ENCODE peak calls at places on chromosomes 13 and 19, in seven cellular contexts. One of them, this sample, is unnamed.

GRCh38 chr19:8922591-8922990 is 87.6 kb downstream of the MUC16 start:
- DNase-seq in HCT116: no peak
- DNase-seq in Panc1: no peak
- DNase-seq in K562: peak; percentile 62
- DNase-seq in SK-N-SH: no peak
- DNase-seq in A549: no peak
- DNase-seq in HepG2: no peak
- DNase-seq in this sample: no peak

GRCh38 chr19:39474139-39474620 is 6.5 kb upstream of the TIMM50 start:
- DNase-seq in SK-N-SH: peak; percentile 91
- DNase-seq in Panc1: no peak
- DNase-seq in K562: peak; percentile 74
- DNase-seq in A549: peak; percentile 89
- DNase-seq in HepG2: peak; percentile 30
- DNase-seq in HCT116: no peak
- DNase-seq in this sample: peak; percentile 87

GRCh38 chr19:18861917-18862316 is 30.2 kb downstream of the UPF1 start:
- DNase-seq in K562: no peak
- DNase-seq in SK-N-SH: no peak
- DNase-seq in HCT116: no peak
- DNase-seq in A549: no peak
- DNase-seq in Panc1: no peak
- DNase-seq in HepG2: no peak
- DNase-seq in this sample: no peak

GRCh38 chr13:80340643-80341097 is 256 bp downstream of the SPRY2 start:
- DNase-seq in HepG2: peak; percentile 18
- DNase-seq in Panc1: no peak
- DNase-seq in A549: no peak
- DNase-seq in K562: no peak
- DNase-seq in HCT116: no peak
- DNase-seq in SK-N-SH: no peak
- DNase-seq in this sample: no peak

GRCh38 chr13:50552424-50552966 is 291.0 kb downstream of the DLEU7 start:
- DNase-seq in K562: no peak
- DNase-seq in Panc1: no peak
- DNase-seq in HepG2: no peak
- DNase-seq in SK-N-SH: no peak
- DNase-seq in A549: no peak
- DNase-seq in HCT116: no peak
- DNase-seq in this sample: no peak

GRCh38 chr13:40503966-40504591 is 162.4 kb downstream of the FOXO1 start:
- DNase-seq in K562: no peak
- DNase-seq in A549: peak; percentile 40
- DNase-seq in SK-N-SH: no peak
- DNase-seq in HepG2: peak; percentile 99
- DNase-seq in Panc1: no peak
- DNase-seq in HCT116: no peak
- DNase-seq in this sample: peak; percentile 37

GRCh38 chr13:107370036-107370785 is 802.3 kb upstream of the ARGLU1 start:
- DNase-seq in Panc1: no peak
- DNase-seq in HCT116: no peak
- DNase-seq in A549: no peak
- DNase-seq in HepG2: no peak
- DNase-seq in SK-N-SH: no peak
- DNase-seq in K562: no peak
- DNase-seq in this sample: no peak

GRCh38 chr13:26425439-26426358 is 131.8 kb upstream of the WASF3 start:
- DNase-seq in Panc1: no peak
- DNase-seq in A549: no peak
- DNase-seq in SK-N-SH: no peak
- DNase-seq in HCT116: no peak
- DNase-seq in HepG2: peak; percentile 34
- DNase-seq in K562: no peak
- DNase-seq in this sample: no peak

GRCh38 chr19:30340724-30341595 is 31.2 kb upstream of the ZNF536 start:
- DNase-seq in HCT116: no peak
- DNase-seq in SK-N-SH: peak; percentile 58
- DNase-seq in Panc1: no peak
- DNase-seq in A549: no peak
- DNase-seq in HepG2: no peak
- DNase-seq in K562: no peak
- DNase-seq in this sample: no peak

GRCh38 chr13:77544365-77544764 is 8.9 kb downstream of the SCEL start:
- DNase-seq in HCT116: no peak
- DNase-seq in K562: no peak
- DNase-seq in Panc1: no peak
- DNase-seq in A549: no peak
- DNase-seq in HepG2: no peak
- DNase-seq in SK-N-SH: peak; percentile 16
- DNase-seq in this sample: no peak

GRCh38 chr19:1270168-1270853 is 1.2 kb downstream of the CIRBP start:
- DNase-seq in A549: no peak
- DNase-seq in K562: no peak
- DNase-seq in Panc1: no peak
- DNase-seq in HepG2: no peak
- DNase-seq in SK-N-SH: no peak
- DNase-seq in HCT116: no peak
- DNase-seq in this sample: peak; percentile 17

GRCh38 chr13:28327761-28328607 is 166.9 kb downstream of the FLT1 start:
- DNase-seq in K562: no peak
- DNase-seq in SK-N-SH: no peak
- DNase-seq in Panc1: no peak
- DNase-seq in HepG2: no peak
- DNase-seq in HCT116: no peak
- DNase-seq in A549: no peak
- DNase-seq in this sample: no peak

GRCh38 chr19:17121736-17122293 is 46.2 kb downstream of the MYO9B start:
- DNase-seq in SK-N-SH: no peak
- DNase-seq in HCT116: no peak
- DNase-seq in A549: no peak
- DNase-seq in Panc1: no peak
- DNase-seq in HepG2: no peak
- DNase-seq in K562: no peak
- DNase-seq in this sample: no peak

GRCh38 chr19:31258211-31259052 is 90.8 kb downstream of the TSHZ3 start:
- DNase-seq in K562: no peak
- DNase-seq in Panc1: no peak
- DNase-seq in HepG2: no peak
- DNase-seq in SK-N-SH: peak; percentile 3
- DNase-seq in A549: no peak
- DNase-seq in HCT116: no peak
- DNase-seq in this sample: peak; percentile 16

GRCh38 chr19:29045708-29046107 is 167.2 kb downstream of the UQCRFS1 start:
- DNase-seq in SK-N-SH: no peak
- DNase-seq in A549: no peak
- DNase-seq in HCT116: no peak
- DNase-seq in Panc1: no peak
- DNase-seq in K562: no peak
- DNase-seq in HepG2: no peak
- DNase-seq in this sample: no peak

GRCh38 chr19:4660993-4661392 is 9.1 kb downstream of the MYDGF start:
- DNase-seq in Panc1: no peak
- DNase-seq in A549: no peak
- DNase-seq in SK-N-SH: no peak
- DNase-seq in K562: no peak
- DNase-seq in HCT116: no peak
- DNase-seq in HepG2: no peak
- DNase-seq in this sample: no peak

GRCh38 chr13:45119469-45119989 is 781 bp upstream of the GTF2F2 start:
- DNase-seq in SK-N-SH: peak; percentile 37
- DNase-seq in A549: no peak
- DNase-seq in K562: no peak
- DNase-seq in Panc1: no peak
- DNase-seq in HCT116: no peak
- DNase-seq in HepG2: no peak
- DNase-seq in this sample: no peak

DNA sequence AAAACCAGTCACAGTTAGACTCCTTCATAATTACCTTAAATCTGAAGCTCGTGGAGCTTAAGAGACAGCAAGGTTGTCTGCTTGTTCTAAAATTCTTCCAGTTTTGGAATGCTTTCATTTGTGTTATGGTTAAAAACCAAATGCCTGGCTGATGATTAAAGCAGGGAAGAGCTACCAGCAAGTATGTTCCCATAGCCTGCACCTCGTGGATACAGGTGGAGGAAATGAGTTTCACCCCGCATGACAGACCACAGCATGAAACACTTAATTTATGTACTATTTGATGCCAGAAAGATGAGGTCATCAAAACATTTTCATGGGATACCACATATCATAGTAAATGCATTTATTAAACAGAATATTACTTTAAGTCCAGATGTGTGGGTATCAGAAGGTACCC is 416 bp upstream of the DOCK9 start:
- DNase-seq in Panc1: peak; percentile 43
- DNase-seq in HepG2: no peak
- DNase-seq in K562: no peak
- DNase-seq in A549: no peak
- DNase-seq in SK-N-SH: no peak
- DNase-seq in HCT116: peak; percentile 15
- DNase-seq in this sample: no peak
- TF ChIP-seq REST in Panc1: no peak
- TF ChIP-seq REST in HepG2: no peak
- TF ChIP-seq REST in K562: no peak
- TF ChIP-seq REST in A549: no peak
- TF ChIP-seq REST in SK-N-SH: no peak
- TF ChIP-seq REST in HCT116: no peak
- TF ChIP-seq REST in this sample: no peak

DNA sequence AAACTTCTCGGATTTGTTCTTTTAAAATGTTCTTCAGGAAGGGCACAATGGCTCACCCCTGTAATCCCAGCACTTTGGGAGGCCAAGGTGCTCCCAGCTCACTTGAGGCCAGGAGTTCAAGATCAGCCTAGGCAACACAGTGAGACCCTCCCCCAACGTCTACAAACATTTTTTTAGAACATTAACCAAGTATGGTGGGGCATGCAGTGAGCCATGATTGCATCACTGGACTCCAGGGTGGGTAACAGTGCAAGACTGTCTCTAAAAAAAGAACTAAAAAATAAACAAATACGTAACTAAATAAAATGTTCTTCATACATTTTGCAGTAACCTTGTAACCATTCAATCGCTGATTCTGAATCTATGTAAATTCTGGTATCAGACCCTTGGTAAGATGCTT is 2.1 kb upstream of the IPO5 start:
- DNase-seq in Panc1: no peak
- DNase-seq in HepG2: no peak
- DNase-seq in A549: no peak
- DNase-seq in K562: no peak
- DNase-seq in SK-N-SH: no peak
- DNase-seq in HCT116: no peak
- DNase-seq in this sample: no peak
- H3K27ac ChIP-seq in Panc1: no peak overlapping the region
- H3K27ac ChIP-seq in HepG2: no peak overlapping the region
- H3K27ac ChIP-seq in A549: no peak overlapping the region
- H3K27ac ChIP-seq in K562: no peak overlapping the region
- H3K27ac ChIP-seq in SK-N-SH: no peak overlapping the region
- H3K27ac ChIP-seq in HCT116: no peak overlapping the region
- H3K27ac ChIP-seq in this sample: no peak overlapping the region

DNA sequence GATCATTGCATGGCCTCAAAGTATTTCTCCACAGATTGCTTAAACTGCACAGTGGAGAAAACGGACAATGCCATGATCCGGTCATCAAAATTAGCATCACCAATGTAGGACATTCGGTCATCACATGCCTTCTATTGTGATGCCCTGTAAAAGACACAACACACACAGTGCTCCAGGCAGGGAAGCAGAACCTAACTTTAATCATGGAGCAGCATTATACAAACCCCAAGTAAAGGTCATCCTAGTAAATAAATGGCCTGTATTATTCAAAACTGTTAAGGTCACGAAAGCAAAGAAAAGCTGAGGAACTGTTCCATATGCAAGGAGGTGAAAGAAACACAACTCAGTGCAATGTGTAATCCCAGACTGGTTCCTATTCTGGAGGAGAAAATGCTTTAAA is 42.2 kb downstream of the TGDS start:
- DNase-seq in A549: no peak
- DNase-seq in HCT116: no peak
- DNase-seq in Panc1: no peak
- DNase-seq in K562: no peak
- DNase-seq in HepG2: no peak
- DNase-seq in SK-N-SH: no peak
- DNase-seq in this sample: no peak
- TF ChIP-seq REST in A549: no peak
- TF ChIP-seq REST in HCT116: no peak
- TF ChIP-seq REST in Panc1: no peak
- TF ChIP-seq REST in K562: no peak
- TF ChIP-seq REST in HepG2: no peak
- TF ChIP-seq REST in SK-N-SH: no peak
- TF ChIP-seq REST in this sample: no peak

DNA sequence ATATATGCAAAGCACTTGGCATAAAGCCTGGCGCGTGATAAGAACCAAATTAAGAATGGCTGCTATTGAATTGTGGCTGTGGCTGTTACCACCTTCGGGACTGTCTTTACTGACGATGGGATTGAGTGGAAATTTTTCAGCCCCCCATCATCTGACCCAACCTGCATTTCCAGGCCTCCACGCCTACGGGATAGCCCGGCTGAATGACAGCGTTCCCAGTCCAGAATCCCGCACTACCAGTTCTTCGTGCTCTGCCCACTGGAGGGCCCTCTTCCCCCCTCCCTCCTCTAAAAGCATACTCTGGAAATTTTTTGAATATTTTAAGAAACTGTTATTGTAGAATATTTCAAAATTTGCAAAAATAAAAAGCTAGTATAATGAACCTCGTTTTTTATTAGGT is 11.0 kb downstream of the KRTDAP start:
- DNase-seq in HCT116: no peak
- DNase-seq in A549: no peak
- DNase-seq in Panc1: no peak
- DNase-seq in HepG2: no peak
- DNase-seq in SK-N-SH: no peak
- DNase-seq in K562: peak; percentile 63
- DNase-seq in this sample: no peak
- H3K27ac ChIP-seq in HCT116: no peak overlapping the region
- H3K27ac ChIP-seq in A549: no peak overlapping the region
- H3K27ac ChIP-seq in Panc1: no peak overlapping the region
- H3K27ac ChIP-seq in HepG2: no peak overlapping the region
- H3K27ac ChIP-seq in SK-N-SH: no peak overlapping the region
- H3K27ac ChIP-seq in K562: no peak overlapping the region
- H3K27ac ChIP-seq in this sample: no peak overlapping the region

DNA sequence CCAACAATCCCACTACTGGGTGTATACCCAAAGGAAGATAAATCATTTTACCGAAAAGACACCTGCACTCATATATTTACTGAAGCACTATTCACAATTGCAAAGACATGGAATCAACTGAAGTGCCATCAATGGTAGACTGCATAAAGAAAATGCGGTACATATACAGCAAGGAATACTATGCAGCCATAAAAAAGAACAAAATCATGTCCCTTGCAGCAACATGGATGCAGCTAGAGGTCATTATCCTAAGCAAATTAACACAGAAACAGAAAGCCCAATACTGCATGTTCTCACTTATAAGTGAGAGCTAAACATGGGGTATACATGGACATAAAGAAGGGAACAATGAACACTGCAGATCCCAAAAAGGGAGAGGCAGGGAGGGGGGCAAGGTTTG is 2.7 kb upstream of the ZNF507 start:
- DNase-seq in HCT116: no peak
- DNase-seq in K562: no peak
- DNase-seq in A549: no peak
- DNase-seq in Panc1: no peak
- DNase-seq in HepG2: no peak
- DNase-seq in SK-N-SH: no peak
- DNase-seq in this sample: no peak
- TF ChIP-seq REST in HCT116: no peak
- TF ChIP-seq REST in K562: no peak
- TF ChIP-seq REST in A549: no peak
- TF ChIP-seq REST in Panc1: no peak
- TF ChIP-seq REST in HepG2: no peak
- TF ChIP-seq REST in SK-N-SH: no peak
- TF ChIP-seq REST in this sample: no peak

GRCh38 chr13:110381029-110381360 is 73.9 kb downstream of the COL4A2 start:
- DNase-seq in HepG2: no peak
- DNase-seq in HCT116: no peak
- DNase-seq in Panc1: no peak
- DNase-seq in A549: no peak
- DNase-seq in SK-N-SH: no peak
- DNase-seq in K562: no peak
- DNase-seq in this sample: no peak
- H3K27ac ChIP-seq in HepG2: no peak overlapping the region
- H3K27ac ChIP-seq in HCT116: no peak overlapping the region
- H3K27ac ChIP-seq in Panc1: no peak overlapping the region
- H3K27ac ChIP-seq in A549: peak overlapping the region; percentile 83
- H3K27ac ChIP-seq in SK-N-SH: peak overlapping the region; percentile 48
- H3K27ac ChIP-seq in K562: no peak overlapping the region
- H3K27ac ChIP-seq in this sample: no peak overlapping the region

This sample was measured in GM23338.